ENCODE peak calls at places on chromosomes 11 and 22, in five cellular contexts. B, D, F, A and T are unnamed samples.

GRCh38 chr22:47297261-47298016 is 535.0 kb downstream of the TBC1D22A start:
- DNase-seq in F (no peak), D (no peak), A (no peak), B (no peak), T (no peak)

GRCh38 chr11:6862961-6863360 is at the start of gene OR10A2:
- DNase-seq in A (no peak), B (no peak), F (no peak), D (no peak), T (no peak)

GRCh38 chr11:15594607-15595006 is 479.9 kb downstream of the INSC start:
- DNase-seq in A (no peak), B (no peak), D (no peak), F (no peak), T (no peak)

GRCh38 chr11:67651976-67652895 is 1.7 kb upstream of the ACY3 start:
- DNase-seq in A (no peak), D (no peak), B (no peak), F (no peak), T (no peak)

GRCh38 chr11:102229510-102230119 is 87.7 kb upstream of the BIRC3 start:
- DNase-seq in B (no peak), A (no peak), F (no peak), D (no peak), T (no peak)

GRCh38 chr22:32204856-32205722 is at the start of gene RFPL2:
- DNase-seq in B (peak; percentile 49), F (peak; percentile 15), A (peak; percentile 78), D (peak; percentile 62), T (no peak)

GRCh38 chr11:112345708-112346107 is 85.0 kb upstream of the PLET1 start:
- DNase-seq in D (no peak), F (no peak), A (peak; percentile 15), B (no peak), T (no peak)

GRCh38 chr11:80505771-80506170 is 1064.9 kb upstream of the TENM4 start:
- DNase-seq in A (no peak), D (no peak), F (no peak), B (no peak), T (no peak)

GRCh38 chr11:94025695-94026394 is 4.7 kb downstream of the HEPHL1 start:
- DNase-seq in F (peak; percentile 56), D (no peak), A (no peak), B (no peak), T (no peak)

GRCh38 chr11:112584674-112585073 is 324.0 kb upstream of the PLET1 start:
- DNase-seq in D (no peak), B (no peak), F (no peak), A (peak; percentile 31), T (no peak)

DNA sequence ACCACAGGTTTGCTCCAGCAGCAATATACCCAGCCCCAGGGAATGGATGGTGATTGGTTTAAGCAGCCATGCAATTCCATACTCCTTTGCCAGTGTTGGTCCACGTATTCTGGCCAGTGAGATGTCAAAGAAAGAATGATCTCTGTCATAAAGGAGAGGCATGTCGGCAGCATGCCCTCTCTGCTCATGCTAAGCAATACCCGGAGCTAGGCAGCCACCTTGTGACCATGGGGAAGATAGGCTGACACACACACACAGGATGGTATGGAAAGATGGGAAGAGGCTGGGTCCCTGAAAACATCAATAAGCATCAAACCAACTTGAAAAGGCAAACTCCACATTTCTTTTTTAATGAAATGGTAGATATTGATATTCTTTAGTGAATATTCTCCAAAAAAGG is 5.1 kb downstream of the ABCC8 start:
- DNase-seq in B (no peak), A (no peak), F (no peak), D (no peak), T (no peak)
- TF ChIP-seq CTCF in B (no peak), A (no peak), F (no peak), D (no peak), T (no peak)

GRCh38 chr22:38124236-38124974 is 13.9 kb upstream of the BAIAP2L2 start:
- DNase-seq in A (no peak), F (no peak), B (no peak), D (no peak), T (no peak)
- TF ChIP-seq CTCF in A (no peak), F (peak; percentile 14), B (no peak), D (peak; percentile 14), T (no peak)

GRCh38 chr11:63343130-63343529 is 26.5 kb upstream of the SLC22A9 start:
- DNase-seq in F (no peak), A (no peak), B (no peak), D (no peak), T (no peak)
- TF ChIP-seq CTCF in F (no peak), A (no peak), B (no peak), D (no peak), T (no peak)

DNA sequence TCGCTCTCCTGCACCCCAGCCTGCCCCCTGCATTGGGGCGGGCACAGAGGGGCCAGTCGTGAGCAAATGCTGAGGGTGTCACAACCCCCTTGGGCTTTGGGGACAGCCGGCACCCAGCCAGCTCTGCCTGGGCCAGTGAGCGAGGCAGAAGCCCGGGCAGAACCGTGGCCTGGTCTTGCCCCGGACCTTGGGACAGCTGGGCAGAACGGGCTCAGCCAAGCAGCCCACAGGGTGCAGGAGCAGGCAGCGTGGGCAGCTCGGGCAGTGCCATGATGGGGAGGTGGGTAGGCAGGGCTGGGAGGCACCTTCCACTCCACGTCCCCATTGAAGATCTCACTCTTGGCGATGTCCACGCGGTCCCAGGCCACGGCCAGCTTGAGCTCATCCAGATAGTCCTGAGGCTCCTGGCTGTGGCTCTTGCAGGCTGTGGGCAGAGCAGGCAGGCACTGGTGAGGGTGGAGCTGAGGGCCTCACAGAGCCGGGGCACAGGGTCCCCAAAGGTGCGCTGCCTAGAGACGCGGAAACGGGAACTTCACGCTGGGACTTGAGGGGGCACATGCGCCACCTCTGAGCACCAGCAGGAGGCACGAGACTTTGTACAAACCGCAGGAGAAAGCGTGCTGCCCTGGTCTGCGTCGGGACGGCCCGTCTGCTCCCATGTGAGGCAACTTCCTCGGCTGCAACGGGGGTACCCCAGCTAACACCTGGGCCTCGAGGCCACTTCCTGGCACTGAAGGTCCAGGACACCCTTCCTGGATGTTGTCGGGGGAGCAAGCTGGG is 15.2 kb downstream of the TSSC4 start:
- DNase-seq in D (no peak), B (no peak), F (no peak), A (no peak), T (no peak)
- TF ChIP-seq CTCF in D (peak; percentile 22), B (no peak), F (no peak), A (peak; percentile 4), T (no peak)